ENCODE peak calls at places on chromosome 20, in eight cellular contexts. One of them, this sample, is unnamed.

GRCh38 chr20:5845686-5846651 is 95.8 kb downstream of the SHLD1 start:
- DNase-seq in tibial artery: no peak
- DNase-seq in H9: no peak
- DNase-seq in pancreas: no peak
- DNase-seq in hepatocyte: peak; percentile 25
- DNase-seq in lower lobe of right lung: no peak
- DNase-seq in naive thymus-derived CD4-positive, alpha-beta T cell: peak; percentile 13
- DNase-seq in transverse colon: no peak
- DNase-seq in this sample: peak; percentile 21

GRCh38 chr20:20712004-20712473 is 405 bp downstream of the RALGAPA2 start:
- DNase-seq in naive thymus-derived CD4-positive, alpha-beta T cell: no peak
- DNase-seq in H9: no peak
- DNase-seq in lower lobe of right lung: no peak
- DNase-seq in pancreas: no peak
- DNase-seq in transverse colon: peak; percentile 46
- DNase-seq in tibial artery: no peak
- DNase-seq in hepatocyte: peak; percentile 57
- DNase-seq in this sample: peak; percentile 37

GRCh38 chr20:32823078-32823477 is 3.3 kb downstream of the MAPRE1 start:
- DNase-seq in hepatocyte: peak; percentile 75
- DNase-seq in pancreas: no peak
- DNase-seq in lower lobe of right lung: no peak
- DNase-seq in H9: no peak
- DNase-seq in tibial artery: peak; percentile 48
- DNase-seq in transverse colon: no peak
- DNase-seq in naive thymus-derived CD4-positive, alpha-beta T cell: no peak
- DNase-seq in this sample: no peak

GRCh38 chr20:31721408-31722332 is 998 bp downstream of the BCL2L1 start:
- DNase-seq in H9: peak; percentile 44
- DNase-seq in pancreas: peak; percentile 61
- DNase-seq in tibial artery: no peak
- DNase-seq in lower lobe of right lung: peak; percentile 53
- DNase-seq in transverse colon: peak; percentile 36
- DNase-seq in naive thymus-derived CD4-positive, alpha-beta T cell: no peak
- DNase-seq in hepatocyte: no peak
- DNase-seq in this sample: peak; percentile 54

GRCh38 chr20:46965477-46965876 is 70.8 kb downstream of the EYA2 start:
- DNase-seq in H9: no peak
- DNase-seq in tibial artery: no peak
- DNase-seq in transverse colon: no peak
- DNase-seq in hepatocyte: no peak
- DNase-seq in pancreas: no peak
- DNase-seq in naive thymus-derived CD4-positive, alpha-beta T cell: no peak
- DNase-seq in lower lobe of right lung: peak; percentile 61
- DNase-seq in this sample: no peak

GRCh38 chr20:21395666-21396044 is 1.7 kb downstream of the NKX2-4 start:
- DNase-seq in transverse colon: no peak
- DNase-seq in lower lobe of right lung: no peak
- DNase-seq in naive thymus-derived CD4-positive, alpha-beta T cell: peak; percentile 63
- DNase-seq in H9: peak; percentile 55
- DNase-seq in tibial artery: no peak
- DNase-seq in pancreas: no peak
- DNase-seq in hepatocyte: peak; percentile 7
- DNase-seq in this sample: no peak

GRCh38 chr20:4829494-4830211 is 107.9 kb downstream of the PRND start:
- DNase-seq in H9: no peak
- DNase-seq in hepatocyte: no peak
- DNase-seq in tibial artery: peak; percentile 56
- DNase-seq in naive thymus-derived CD4-positive, alpha-beta T cell: no peak
- DNase-seq in pancreas: no peak
- DNase-seq in lower lobe of right lung: no peak
- DNase-seq in transverse colon: no peak
- DNase-seq in this sample: no peak

GRCh38 chr20:13681248-13682125 is 42.8 kb upstream of the TASP1 start:
- DNase-seq in pancreas: no peak
- DNase-seq in hepatocyte: peak; percentile 75
- DNase-seq in tibial artery: no peak
- DNase-seq in naive thymus-derived CD4-positive, alpha-beta T cell: no peak
- DNase-seq in H9: no peak
- DNase-seq in transverse colon: no peak
- DNase-seq in lower lobe of right lung: no peak
- DNase-seq in this sample: peak; percentile 79

GRCh38 chr20:32807706-32808105 is 12.0 kb upstream of the MAPRE1 start:
- DNase-seq in tibial artery: no peak
- DNase-seq in lower lobe of right lung: no peak
- DNase-seq in hepatocyte: no peak
- DNase-seq in naive thymus-derived CD4-positive, alpha-beta T cell: no peak
- DNase-seq in pancreas: no peak
- DNase-seq in transverse colon: no peak
- DNase-seq in H9: peak; percentile 85
- DNase-seq in this sample: no peak

GRCh38 chr20:57229490-57229889 is 37.0 kb downstream of the BMP7 start:
- DNase-seq in lower lobe of right lung: no peak
- DNase-seq in hepatocyte: no peak
- DNase-seq in pancreas: no peak
- DNase-seq in H9: no peak
- DNase-seq in naive thymus-derived CD4-positive, alpha-beta T cell: no peak
- DNase-seq in transverse colon: no peak
- DNase-seq in tibial artery: no peak
- DNase-seq in this sample: no peak

GRCh38 chr20:41087777-41088176 is 49.6 kb upstream of the PLCG1 start:
- DNase-seq in hepatocyte: no peak
- DNase-seq in lower lobe of right lung: no peak
- DNase-seq in naive thymus-derived CD4-positive, alpha-beta T cell: no peak
- DNase-seq in transverse colon: no peak
- DNase-seq in pancreas: no peak
- DNase-seq in tibial artery: no peak
- DNase-seq in H9: no peak
- DNase-seq in this sample: no peak
- H3K27ac ChIP-seq in hepatocyte: no peak overlapping the region
- H3K27ac ChIP-seq in lower lobe of right lung: no peak overlapping the region
- H3K27ac ChIP-seq in naive thymus-derived CD4-positive, alpha-beta T cell: peak overlapping the region; percentile 20
- H3K27ac ChIP-seq in transverse colon: peak overlapping the region; percentile 8
- H3K27ac ChIP-seq in pancreas: no peak overlapping the region
- H3K27ac ChIP-seq in tibial artery: no peak overlapping the region
- H3K27ac ChIP-seq in H9: no peak overlapping the region
- H3K27ac ChIP-seq in this sample: no peak overlapping the region

GRCh38 chr20:214383-214782 is 12.7 kb upstream of the DEFB129 start:
- DNase-seq in H9: no peak
- DNase-seq in hepatocyte: no peak
- DNase-seq in lower lobe of right lung: no peak
- DNase-seq in tibial artery: no peak
- DNase-seq in transverse colon: no peak
- DNase-seq in naive thymus-derived CD4-positive, alpha-beta T cell: no peak
- DNase-seq in pancreas: no peak
- DNase-seq in this sample: no peak

GRCh38 chr20:210809-211502 is 16.1 kb upstream of the DEFB129 start:
- DNase-seq in transverse colon: no peak
- DNase-seq in naive thymus-derived CD4-positive, alpha-beta T cell: no peak
- DNase-seq in H9: no peak
- DNase-seq in hepatocyte: no peak
- DNase-seq in pancreas: no peak
- DNase-seq in lower lobe of right lung: no peak
- DNase-seq in tibial artery: no peak
- DNase-seq in this sample: no peak

GRCh38 chr20:208937-209566 is 18.0 kb upstream of the DEFB129 start:
- DNase-seq in naive thymus-derived CD4-positive, alpha-beta T cell: peak; percentile 56
- DNase-seq in lower lobe of right lung: no peak
- DNase-seq in transverse colon: no peak
- DNase-seq in pancreas: no peak
- DNase-seq in tibial artery: no peak
- DNase-seq in H9: no peak
- DNase-seq in hepatocyte: peak; percentile 65
- DNase-seq in this sample: peak; percentile 46
- H3K27me3 ChIP-seq in naive thymus-derived CD4-positive, alpha-beta T cell: no peaks in the 10 kb centered on the region
- H3K27me3 ChIP-seq in lower lobe of right lung: no peaks in the 10 kb centered on the region
- H3K27me3 ChIP-seq in transverse colon: no peaks in the 10 kb centered on the region
- H3K27me3 ChIP-seq in pancreas: no peaks in the 10 kb centered on the region
- H3K27me3 ChIP-seq in tibial artery: no peaks in the 10 kb centered on the region
- H3K27me3 ChIP-seq in H9: no peaks in the 10 kb centered on the region
- H3K27me3 ChIP-seq in hepatocyte: no peaks in the 10 kb centered on the region
- H3K27me3 ChIP-seq in this sample: no peaks in the 10 kb centered on the region

GRCh38 chr20:22686097-22686496 is 101.7 kb upstream of the FOXA2 start:
- DNase-seq in lower lobe of right lung: peak; percentile 68
- DNase-seq in naive thymus-derived CD4-positive, alpha-beta T cell: no peak
- DNase-seq in tibial artery: no peak
- DNase-seq in H9: peak; percentile 84
- DNase-seq in transverse colon: peak; percentile 23
- DNase-seq in pancreas: no peak
- DNase-seq in hepatocyte: peak; percentile 73
- DNase-seq in this sample: peak; percentile 41

GRCh38 chr20:22689246-22689645 is 104.9 kb upstream of the FOXA2 start:
- DNase-seq in hepatocyte: no peak
- DNase-seq in pancreas: no peak
- DNase-seq in lower lobe of right lung: no peak
- DNase-seq in naive thymus-derived CD4-positive, alpha-beta T cell: no peak
- DNase-seq in transverse colon: no peak
- DNase-seq in tibial artery: no peak
- DNase-seq in H9: no peak
- DNase-seq in this sample: no peak

GRCh38 chr20:22690000-22690399 is 105.6 kb upstream of the FOXA2 start:
- DNase-seq in transverse colon: no peak
- DNase-seq in lower lobe of right lung: no peak
- DNase-seq in tibial artery: no peak
- DNase-seq in naive thymus-derived CD4-positive, alpha-beta T cell: no peak
- DNase-seq in pancreas: no peak
- DNase-seq in hepatocyte: no peak
- DNase-seq in H9: no peak
- DNase-seq in this sample: no peak

GRCh38 chr20:22688485-22688884 is 104.1 kb upstream of the FOXA2 start:
- DNase-seq in hepatocyte: no peak
- DNase-seq in lower lobe of right lung: no peak
- DNase-seq in transverse colon: no peak
- DNase-seq in H9: no peak
- DNase-seq in naive thymus-derived CD4-positive, alpha-beta T cell: no peak
- DNase-seq in pancreas: no peak
- DNase-seq in tibial artery: no peak
- DNase-seq in this sample: no peak

DNA sequence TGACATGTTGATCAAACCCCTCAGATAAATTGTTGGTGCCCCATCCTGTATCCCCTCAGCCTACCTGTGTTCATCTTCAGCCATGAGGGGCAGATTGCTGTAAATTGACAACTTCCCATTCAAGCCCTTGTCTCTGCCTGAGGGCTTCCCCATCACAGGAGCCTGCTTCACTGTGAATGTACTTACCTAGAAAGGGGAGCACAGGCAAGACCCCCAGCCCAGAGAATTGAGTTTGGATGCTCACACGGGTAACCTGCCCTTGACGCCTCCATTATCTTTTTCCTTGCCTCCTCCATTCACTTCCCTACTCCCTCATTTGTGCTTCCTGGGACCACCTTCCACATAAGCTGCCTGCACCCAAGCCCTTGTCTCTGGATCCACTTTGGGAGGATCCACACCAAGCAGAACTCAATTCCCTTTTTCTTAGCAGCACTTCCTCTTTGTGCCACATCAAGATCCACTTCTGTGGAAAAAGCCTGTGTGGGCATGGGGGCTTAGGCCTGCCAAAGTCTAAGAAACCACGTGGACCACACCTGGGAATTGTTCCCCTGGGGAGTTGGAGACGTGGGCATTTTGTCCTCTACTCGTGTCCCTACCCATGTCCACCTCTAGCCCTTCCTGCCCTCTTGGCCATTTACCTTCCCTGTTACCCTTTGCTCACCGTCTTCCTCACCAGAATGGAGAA is 103.4 kb upstream of the FOXA2 start:
- DNase-seq in hepatocyte: no peak
- DNase-seq in transverse colon: no peak
- DNase-seq in tibial artery: no peak
- DNase-seq in lower lobe of right lung: no peak
- DNase-seq in naive thymus-derived CD4-positive, alpha-beta T cell: no peak
- DNase-seq in pancreas: no peak
- DNase-seq in H9: no peak
- DNase-seq in this sample: no peak
- H3K4me1 ChIP-seq in hepatocyte: peaks cover 3% of the 10 kb centered on the region
- H3K4me1 ChIP-seq in transverse colon: peaks cover 4% of the 10 kb centered on the region
- H3K4me1 ChIP-seq in tibial artery: peaks cover 5% of the 10 kb centered on the region
- H3K4me1 ChIP-seq in lower lobe of right lung: peaks cover 20% of the 10 kb centered on the region
- H3K4me1 ChIP-seq in naive thymus-derived CD4-positive, alpha-beta T cell: no peaks in the 10 kb centered on the region
- H3K4me1 ChIP-seq in pancreas: no peaks in the 10 kb centered on the region
- H3K4me1 ChIP-seq in H9: no peaks in the 10 kb centered on the region
- H3K4me1 ChIP-seq in this sample: no peaks in the 10 kb centered on the region

GRCh38 chr20:37907330-37907676 is 4.4 kb downstream of the VSTM2L start:
- DNase-seq in transverse colon: no peak
- DNase-seq in pancreas: no peak
- DNase-seq in naive thymus-derived CD4-positive, alpha-beta T cell: no peak
- DNase-seq in lower lobe of right lung: no peak
- DNase-seq in H9: no peak
- DNase-seq in hepatocyte: no peak
- DNase-seq in tibial artery: no peak
- DNase-seq in this sample: no peak

GRCh38 chr20:37905969-37906613 is 3.2 kb downstream of the VSTM2L start:
- DNase-seq in H9: no peak
- DNase-seq in tibial artery: no peak
- DNase-seq in lower lobe of right lung: no peak
- DNase-seq in transverse colon: no peak
- DNase-seq in pancreas: no peak
- DNase-seq in hepatocyte: no peak
- DNase-seq in naive thymus-derived CD4-positive, alpha-beta T cell: no peak
- DNase-seq in this sample: no peak

GRCh38 chr20:37911262-37911661 is 8.3 kb downstream of the VSTM2L start:
- DNase-seq in hepatocyte: no peak
- DNase-seq in pancreas: no peak
- DNase-seq in tibial artery: no peak
- DNase-seq in naive thymus-derived CD4-positive, alpha-beta T cell: no peak
- DNase-seq in lower lobe of right lung: no peak
- DNase-seq in H9: no peak
- DNase-seq in transverse colon: no peak
- DNase-seq in this sample: no peak

GRCh38 chr20:37904845-37905244 is 1.9 kb downstream of the VSTM2L start:
- DNase-seq in hepatocyte: no peak
- DNase-seq in lower lobe of right lung: no peak
- DNase-seq in tibial artery: no peak
- DNase-seq in naive thymus-derived CD4-positive, alpha-beta T cell: no peak
- DNase-seq in transverse colon: no peak
- DNase-seq in H9: no peak
- DNase-seq in pancreas: no peak
- DNase-seq in this sample: no peak

GRCh38 chr20:37907677-37908397 is 4.9 kb downstream of the VSTM2L start:
- DNase-seq in pancreas: no peak
- DNase-seq in naive thymus-derived CD4-positive, alpha-beta T cell: no peak
- DNase-seq in tibial artery: no peak
- DNase-seq in hepatocyte: no peak
- DNase-seq in H9: peak; percentile 53
- DNase-seq in transverse colon: no peak
- DNase-seq in lower lobe of right lung: no peak
- DNase-seq in this sample: no peak
- H3K27ac ChIP-seq in pancreas: no peak overlapping the region
- H3K27ac ChIP-seq in naive thymus-derived CD4-positive, alpha-beta T cell: no peak overlapping the region
- H3K27ac ChIP-seq in tibial artery: no peak overlapping the region
- H3K27ac ChIP-seq in hepatocyte: no peak overlapping the region
- H3K27ac ChIP-seq in H9: no peak overlapping the region
- H3K27ac ChIP-seq in transverse colon: no peak overlapping the region
- H3K27ac ChIP-seq in lower lobe of right lung: no peak overlapping the region
- H3K27ac ChIP-seq in this sample: no peak overlapping the region

This sample was measured in small intestine.